ENCODE peak calls at places on chromosomes 2 and 18, in eight cellular contexts. F is endothelial cell; Z is neural progenitor cell; O is GDM1; N is stimulated activated CD4-positive, alpha-beta T cell treated with anti-CD3 and anti-CD28 coated beads, Interleukin-2, amount 100 ng/mL, for 48 hours; K is EL; I is glutamatergic neuron; S is tibial artery. L is an unnamed sample.

GRCh38 chr2:58042486-58042970 is 4.1 kb upstream of the VRK2 start:
- DNase-seq in F (no peak), Z (no peak), O (peak; percentile 11), N (no peak), K (peak; percentile 79), I (no peak), S (no peak), L (no peak)

GRCh38 chr2:174717273-174717672 is 47.0 kb downstream of the CHRNA1 start:
- DNase-seq in F (no peak), Z (no peak), O (no peak), N (no peak), K (peak; percentile 8), I (no peak), S (no peak), L (no peak)

GRCh38 chr18:76528477-76529432 is 33.7 kb upstream of the ZNF516 start:
- DNase-seq in F (peak; percentile 17), Z (peak; percentile 40), O (no peak), N (no peak), K (peak; percentile 61), I (peak; percentile 41), S (peak; percentile 51), L (peak; percentile 48)

GRCh38 chr18:50401888-50402287 is 27.0 kb downstream of the SKA1 start:
- DNase-seq in F (no peak), Z (peak; percentile 34), O (no peak), N (peak; percentile 7), K (peak; percentile 18), I (peak; percentile 34), S (no peak), L (peak; percentile 77)

GRCh38 chr2:18910843-18911242 is 321.5 kb upstream of the NT5C1B start:
- DNase-seq in F (no peak), Z (no peak), O (no peak), N (no peak), K (peak; percentile 90), I (no peak), S (peak; percentile 32), L (peak; percentile 13)

GRCh38 chr2:215677466-215677865 is 241.6 kb upstream of the FN1 start:
- DNase-seq in F (no peak), Z (no peak), O (no peak), N (no peak), K (no peak), I (no peak), S (no peak), L (no peak)

GRCh38 chr2:16257725-16258028 is 317.3 kb downstream of the MYCN start:
- DNase-seq in F (no peak), Z (no peak), O (no peak), N (no peak), K (no peak), I (no peak), S (no peak), L (no peak)

GRCh38 chr2:187299122-187299906 is 148.7 kb downstream of the CALCRL start:
- DNase-seq in F (peak; percentile 8), Z (no peak), O (peak; percentile 0), N (no peak), K (peak; percentile 19), I (no peak), S (no peak), L (peak; percentile 40)

GRCh38 chr18:24322594-24323136 is 75.0 kb downstream of the OSBPL1A start:
- DNase-seq in F (no peak), Z (no peak), O (no peak), N (no peak), K (peak; percentile 50), I (no peak), S (no peak), L (no peak)

GRCh38 chr2:70069049-70069448 is 18.2 kb upstream of the PCBP1 start:
- DNase-seq in F (no peak), Z (no peak), O (no peak), N (peak; percentile 61), K (no peak), I (no peak), S (no peak), L (no peak)

GRCh38 chr2:201194097-201194496 is 11.2 kb downstream of the CASP10 start:
- DNase-seq in F (no peak), Z (no peak), O (no peak), N (no peak), K (no peak), I (no peak), S (no peak), L (no peak)

GRCh38 chr18:74064510-74064909 is 83.1 kb downstream of the FBXO15 start:
- DNase-seq in F (no peak), Z (no peak), O (no peak), N (peak; percentile 16), K (no peak), I (no peak), S (no peak), L (no peak)

GRCh38 chr2:46351388-46352141 is 54.4 kb downstream of the EPAS1 start:
- DNase-seq in F (no peak), Z (no peak), O (no peak), N (peak; percentile 57), K (no peak), I (no peak), S (no peak), L (peak; percentile 18)

GRCh38 chr18:5424903-5425302 is 118.9 kb downstream of the EPB41L3 start:
- DNase-seq in F (peak; percentile 17), Z (peak; percentile 66), O (peak; percentile 1), N (no peak), K (no peak), I (no peak), S (no peak), L (peak; percentile 71)

GRCh38 chr2:179898873-179899272 is 37.5 kb upstream of the ZNF385B start:
- DNase-seq in F (peak; percentile 67), Z (peak; percentile 73), O (no peak), N (peak; percentile 2), K (peak; percentile 55), I (peak; percentile 47), S (no peak), L (peak; percentile 91)

GRCh38 chr18:8091042-8091441 is 518.2 kb upstream of the RAB12 start:
- DNase-seq in F (no peak), Z (no peak), O (no peak), N (no peak), K (no peak), I (no peak), S (no peak), L (no peak)

GRCh38 chr2:208224802-208225201 is 30.1 kb downstream of the IDH1 start:
- DNase-seq in F (no peak), Z (no peak), O (no peak), N (no peak), K (peak; percentile 36), I (no peak), S (no peak), L (no peak)

GRCh38 chr2:27798948-27799645 is 27.6 kb downstream of the MRPL33 start:
- DNase-seq in F (no peak), Z (peak; percentile 21), O (no peak), N (no peak), K (peak; percentile 100), I (no peak), S (peak; percentile 58), L (peak; percentile 60)

GRCh38 chr2:45889053-45889452 is 237.6 kb downstream of the PRKCE start:
- DNase-seq in F (no peak), Z (peak; percentile 33), O (peak; percentile 30), N (no peak), K (no peak), I (peak; percentile 65), S (no peak), L (peak; percentile 50)

GRCh38 chr2:102737435-102737834 is 24.4 kb upstream of the TMEM182 start:
- DNase-seq in F (no peak), Z (no peak), O (no peak), N (no peak), K (no peak), I (no peak), S (no peak), L (no peak)

GRCh38 chr18:77165489-77166415 is 33.2 kb upstream of the MBP start:
- DNase-seq in F (no peak), Z (no peak), O (no peak), N (no peak), K (peak; percentile 40), I (peak; percentile 79), S (peak; percentile 43), L (no peak)

GRCh38 chr2:189056200-189057106 is 82.3 kb downstream of the COL3A1 start:
- DNase-seq in F (no peak), Z (no peak), O (no peak), N (no peak), K (no peak), I (no peak), S (no peak), L (no peak)

GRCh38 chr18:48027401-48027931 is 97.0 kb upstream of the SMAD2 start:
- DNase-seq in F (peak; percentile 30), Z (no peak), O (no peak), N (no peak), K (no peak), I (no peak), S (peak; percentile 67), L (no peak)

L was measured in GM23338.